ENCODE peak calls at places on chromosomes 2 and 18, in four cellular contexts. A is activated T-helper 2 cell treated with anti-CD3 and anti-CD28 coated beads, Interferon-gamma antibody, Interleukin-2, Interleukin-4, amounts not matched to agents 10 μg/mL and 5 μg/mL and 100 μg/mL, durations not matched to agents 14 hours and 24 hours and 36 hours; V is NCI-H1436; M is right cardiac atrium. U is an unnamed sample.

GRCh38 chr2:72147303-72147970 is at the start of gene CYP26B1:
- DNase-seq in A (no peak), V (no peak), M (peak), U (no peak)

GRCh38 chr18:60024345-60024744 is 124.5 kb downstream of the PMAIP1 start:
- DNase-seq in A (no peak), V (no peak), M (no peak), U (no peak)

GRCh38 chr2:241314933-241315182 is 614 bp downstream of the HDLBP start:
- DNase-seq in A (no peak), V (no peak), M (no peak), U (no peak)

GRCh38 chr18:26089247-26090129 is 925 bp downstream of the SS18 start:
- DNase-seq in A (no peak), V (no peak), M (no peak), U (no peak)

GRCh38 chr2:239728751-239729150 is 296.4 kb downstream of the NDUFA10 start:
- DNase-seq in A (no peak), V (no peak), M (no peak), U (no peak)

GRCh38 chr2:166727105-166727504 is 161.2 kb upstream of the XIRP2 start:
- DNase-seq in A (no peak), V (no peak), M (no peak), U (no peak)

GRCh38 chr18:3451989-3452749 is 2.2 kb downstream of the TGIF1 start:
- DNase-seq in A (no peak), V (no peak), M (peak), U (no peak)

GRCh38 chr2:225041210-225041870 is 928 bp downstream of the DOCK10 start:
- DNase-seq in A (peak), V (no peak), M (peak), U (peak)

GRCh38 chr2:35501076-35501475 is 854.5 kb upstream of the CRIM1 start:
- DNase-seq in A (no peak), V (no peak), M (no peak), U (no peak)

GRCh38 chr2:188645982-188646381 is 328.2 kb upstream of the COL3A1 start:
- DNase-seq in A (no peak), V (no peak), M (no peak), U (no peak)

GRCh38 chr18:76765649-76766048 is 56.7 kb upstream of the ZNF236 start:
- DNase-seq in A (no peak), V (no peak), M (no peak), U (no peak)

GRCh38 chr18:5546660-5547059 is 2.9 kb upstream of the EPB41L3 start:
- DNase-seq in A (no peak), V (peak), M (no peak), U (no peak)

GRCh38 chr2:119439574-119440500 is 8.2 kb downstream of the TMEM37 start:
- DNase-seq in A (no peak), V (no peak), M (no peak), U (no peak)

GRCh38 chr2:30373881-30374302 is 73.2 kb upstream of the LCLAT1 start:
- DNase-seq in A (no peak), V (no peak), M (no peak), U (no peak)

GRCh38 chr2:20506281-20506685 is 59.4 kb downstream of the RHOB start:
- DNase-seq in A (no peak), V (no peak), M (no peak), U (no peak)

GRCh38 chr18:51107594-51108305 is 77.7 kb downstream of the SMAD4 start:
- DNase-seq in A (no peak), V (no peak), M (no peak), U (no peak)

GRCh38 chr2:218679119-218679518 is 7.2 kb downstream of the STK36 start:
- DNase-seq in A (no peak), V (no peak), M (no peak), U (no peak)